ENCODE peak calls at places on chromosomes 13 and 19, in four cellular contexts. V is K562, I is HepG2, Y is GM12878. T is an unnamed sample.

GRCh38 chr13:80173224-80173623 is 167.7 kb downstream of the SPRY2 start:
- DNase-seq in V (no peak), I (no peak), Y (no peak), T (no peak)

GRCh38 chr13:111540486-111540885 is 220.0 kb downstream of the TEX29 start:
- DNase-seq in V (no peak), I (no peak), Y (no peak), T (no peak)

GRCh38 chr13:73754727-73755292 is 379.4 kb downstream of the KLF12 start:
- DNase-seq in V (peak), I (peak), Y (no peak), T (no peak)

GRCh38 chr13:112790735-112791641 is 101.2 kb downstream of the ATP11A start:
- DNase-seq in V (no peak), I (no peak), Y (no peak), T (peak)

GRCh38 chr13:49908637-49909036 is 27.5 kb downstream of the SPRYD7 start:
- DNase-seq in V (no peak), I (no peak), Y (no peak), T (peak)

GRCh38 chr19:48623556-48624066 is 4.3 kb downstream of the SPHK2 start:
- DNase-seq in V (no peak), I (no peak), Y (no peak), T (no peak)

GRCh38 chr19:7870571-7871279 is 3.5 kb downstream of the PRR36 start:
- DNase-seq in V (peak), I (peak), Y (no peak), T (peak)

GRCh38 chr19:1247747-1248453 is 483 bp upstream of the MIDN start:
- DNase-seq in V (no peak), I (peak), Y (no peak), T (peak)

GRCh38 chr19:5451494-5451893 is 3.7 kb upstream of the ZNRF4 start:
- DNase-seq in V (no peak), I (no peak), Y (no peak), T (no peak)

GRCh38 chr19:46009530-46010510 is 13.0 kb downstream of the PGLYRP1 start:
- DNase-seq in V (peak), I (peak), Y (no peak), T (peak)

GRCh38 chr13:47499358-47500150 is 501.5 kb downstream of the SUCLA2 start:
- DNase-seq in V (no peak), I (no peak), Y (no peak), T (no peak)

GRCh38 chr13:110635405-110636002 is 20.2 kb downstream of the NAXD start:
- DNase-seq in V (no peak), I (no peak), Y (no peak), T (no peak)

GRCh38 chr13:81224502-81224833 is 883.5 kb upstream of the SPRY2 start:
- DNase-seq in V (no peak), I (no peak), Y (no peak), T (no peak)

GRCh38 chr13:109271991-109272454 is 514.4 kb downstream of the IRS2 start:
- DNase-seq in V (no peak), I (no peak), Y (no peak), T (no peak)

GRCh38 chr13:110380359-110381028 is 73.4 kb downstream of the COL4A2 start:
- DNase-seq in V (no peak), I (no peak), Y (no peak), T (no peak)

GRCh38 chr13:45989607-45990006 is 62.9 kb downstream of the ZC3H13 start:
- DNase-seq in V (no peak), I (no peak), Y (no peak), T (no peak)

GRCh38 chr13:45167611-45168554 is 33.0 kb downstream of the KCTD4 start:
- DNase-seq in V (no peak), I (no peak), Y (no peak), T (no peak)

GRCh38 chr13:94065741-94066140 is 413.7 kb downstream of the DCT start:
- DNase-seq in V (no peak), I (no peak), Y (no peak), T (no peak)

GRCh38 chr19:2540646-2541454 is 64.9 kb downstream of the GADD45B start:
- DNase-seq in V (no peak), I (peak), Y (no peak), T (peak)

GRCh38 chr19:58476498-58477015 is 405 bp downstream of the ZNF446 start:
- DNase-seq in V (peak), I (peak), Y (no peak), T (no peak)

GRCh38 chr19:9431475-9431874 is 3.9 kb downstream of the ZNF266 start:
- DNase-seq in V (peak), I (no peak), Y (no peak), T (peak)
- TF ChIP-seq NR2C2 in V (no peak), I (no peak), Y (no peak), T (no peak)

DNA sequence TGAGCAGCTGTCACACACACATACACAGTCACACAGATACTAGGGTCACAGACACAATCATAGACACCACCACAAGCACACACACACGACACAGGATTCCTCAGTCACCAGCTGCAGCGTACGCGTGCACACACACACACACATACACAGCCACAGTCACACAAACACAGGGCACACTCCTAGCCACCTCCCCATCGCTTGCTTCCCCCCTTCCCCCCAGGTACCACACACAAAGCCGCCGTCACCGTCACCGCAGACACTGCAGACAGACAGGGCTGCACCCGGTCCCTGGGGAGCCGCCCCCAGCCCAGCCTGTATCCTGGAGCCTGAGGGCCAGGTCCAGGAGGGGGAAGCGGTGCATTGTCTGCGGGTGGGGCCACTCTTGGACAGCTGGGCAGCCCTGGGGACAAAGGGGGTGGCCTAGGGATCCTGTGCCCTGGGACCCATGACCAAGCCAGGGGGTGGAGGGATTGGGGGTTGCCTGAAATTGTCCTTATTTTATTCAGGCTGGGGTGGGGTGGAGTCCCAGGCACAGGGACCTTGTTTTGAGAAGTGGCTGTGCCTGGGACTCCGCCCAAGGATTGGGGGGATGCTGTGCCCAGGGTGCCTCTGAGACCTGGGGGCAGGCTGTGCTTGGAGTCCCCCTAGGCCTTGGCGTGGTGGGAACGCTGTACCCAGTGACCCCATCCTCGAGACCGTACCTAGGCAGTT is 957 bp downstream of the NUMBL start:
- DNase-seq in V (peak), I (no peak), Y (no peak), T (peak)
- TF ChIP-seq NR2C2 in V (no peak), I (no peak), Y (no peak), T (no peak)

DNA sequence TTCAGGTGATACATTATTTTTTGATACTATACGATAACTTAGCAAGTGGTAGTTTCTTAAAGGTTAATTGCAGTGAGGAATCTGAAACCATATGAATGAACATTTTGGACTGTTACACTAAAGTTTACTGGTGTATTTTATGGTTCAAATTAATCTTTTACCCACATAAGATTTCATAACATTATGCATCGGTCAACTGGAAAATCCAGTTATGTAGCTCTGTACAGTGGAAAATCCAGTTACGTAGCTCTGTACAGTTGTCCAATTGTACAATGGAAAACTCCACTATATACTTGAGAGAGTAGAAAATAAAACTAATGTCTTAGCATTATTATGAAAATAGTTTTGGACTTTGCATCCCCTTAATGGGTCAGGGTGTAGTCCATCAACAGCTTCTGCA is 2.0 kb upstream of the UBAC2 start:
- DNase-seq in V (no peak), I (no peak), Y (no peak), T (no peak)
- TF ChIP-seq NR2C2 in V (no peak), I (no peak), Y (no peak), T (no peak)

GRCh38 chr13:75489502-75490263 is 7.7 kb upstream of the TBC1D4 start:
- DNase-seq in V (no peak), I (peak), Y (peak), T (no peak)
- TF ChIP-seq NR2C2 in V (no peak), I (no peak), Y (no peak), T (no peak)

GRCh38 chr13:79085021-79085420 is 321.0 kb downstream of the RBM26 start:
- DNase-seq in V (no peak), I (no peak), Y (no peak), T (no peak)

GRCh38 chr13:79081942-79082341 is 324.1 kb downstream of the RBM26 start:
- DNase-seq in V (no peak), I (no peak), Y (no peak), T (no peak)

GRCh38 chr13:79075703-79076102 is 330.4 kb downstream of the RBM26 start:
- DNase-seq in V (no peak), I (no peak), Y (no peak), T (no peak)

DNA sequence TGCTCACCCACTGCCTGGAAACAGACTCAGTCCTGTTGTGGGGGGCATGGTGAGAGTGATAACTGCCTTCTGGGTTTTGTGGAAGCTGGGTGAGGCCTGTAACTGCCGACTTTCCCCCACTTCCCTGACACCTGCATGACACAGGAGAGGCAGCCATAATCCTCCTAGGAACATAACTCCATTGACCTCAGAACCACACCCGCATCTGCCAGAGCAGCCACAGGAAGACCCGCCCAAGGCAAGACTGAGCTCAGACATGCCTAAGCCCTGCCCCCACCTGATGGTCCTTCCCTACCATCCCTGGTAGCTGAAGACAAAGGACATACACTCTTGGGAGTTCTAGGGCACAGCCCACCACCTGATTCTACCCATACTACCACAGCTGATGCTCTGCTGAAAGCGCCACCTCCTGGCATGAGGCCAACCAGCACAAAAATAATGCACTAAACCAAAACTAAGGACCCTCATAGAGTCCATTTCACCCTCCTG is 326.7 kb downstream of the RBM26 start:
- DNase-seq in V (no peak), I (no peak), Y (no peak), T (no peak)
- TF ChIP-seq NR2C2 in V (no peak), I (no peak), Y (no peak), T (no peak)

GRCh38 chr19:55386515-55386947 is 799 bp downstream of the RPL28 start:
- DNase-seq in V (no peak), I (no peak), Y (no peak), T (no peak)

GRCh38 chr19:55384576-55385235 is 614 bp upstream of the TMEM238 start:
- DNase-seq in V (no peak), I (no peak), Y (no peak), T (no peak)

GRCh38 chr19:55383789-55384575 is at the start of gene TMEM238:
- DNase-seq in V (peak), I (no peak), Y (no peak), T (peak)

GRCh38 chr19:55385236-55385748 is 440 bp upstream of the RPL28 start:
- DNase-seq in V (peak), I (peak), Y (peak), T (peak)

DNA sequence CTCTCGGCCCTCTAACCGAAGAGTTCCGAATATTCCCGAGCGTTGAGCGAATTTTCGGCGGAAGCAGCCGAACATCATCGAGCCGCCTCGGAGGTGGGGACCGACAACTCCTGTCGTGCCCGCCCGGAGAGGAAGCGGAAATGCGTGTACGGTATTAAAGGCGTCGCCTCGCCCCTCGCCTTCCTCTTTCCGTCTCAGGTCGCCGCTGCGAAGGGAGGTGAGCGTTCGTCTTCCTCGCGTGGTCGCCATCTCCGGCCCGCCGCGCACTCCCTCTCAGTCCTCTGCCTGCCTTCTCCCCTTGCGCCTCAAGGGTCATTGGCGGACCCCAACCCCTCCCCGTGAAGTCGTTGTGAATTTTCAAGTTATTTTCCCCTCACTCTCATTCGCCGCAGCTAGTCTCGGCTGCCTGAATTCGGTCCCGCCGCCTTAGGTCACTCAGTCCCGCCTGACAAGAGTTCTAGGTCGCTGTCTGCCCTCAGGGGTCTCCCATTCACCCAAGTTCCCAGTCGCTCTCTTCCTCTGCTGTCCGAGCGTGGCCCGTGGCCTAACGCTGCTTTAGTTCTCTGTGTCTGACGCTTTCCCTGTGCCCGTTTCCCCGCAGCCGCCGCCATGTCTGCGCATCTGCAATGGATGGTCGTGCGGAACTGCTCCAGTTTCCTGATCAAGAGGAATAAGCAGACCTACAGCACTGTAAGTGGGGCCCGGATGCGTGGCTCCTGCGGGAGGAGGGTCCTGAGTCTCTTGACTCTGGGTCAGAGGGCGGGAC is at the start of gene RPL28:
- DNase-seq in V (peak), I (peak), Y (peak), T (peak)
- TF ChIP-seq NR2C2 in V (peak), I (peak), Y (no peak), T (no peak)

GRCh38 chr19:18464646-18465045 is 26.7 kb upstream of the ISYNA1 start:
- DNase-seq in V (no peak), I (peak), Y (no peak), T (no peak)
- TF ChIP-seq NR2C2 in V (no peak), I (no peak), Y (no peak), T (no peak)

GRCh38 chr13:43154083-43154739 is 130.8 kb downstream of the DNAJC15 start:
- DNase-seq in V (no peak), I (no peak), Y (no peak), T (no peak)

GRCh38 chr13:43156916-43157315 is 133.5 kb downstream of the DNAJC15 start:
- DNase-seq in V (no peak), I (no peak), Y (no peak), T (no peak)

GRCh38 chr13:43157796-43158195 is 134.4 kb downstream of the DNAJC15 start:
- DNase-seq in V (no peak), I (no peak), Y (no peak), T (no peak)

GRCh38 chr13:43154839-43155238 is 131.5 kb downstream of the DNAJC15 start:
- DNase-seq in V (no peak), I (no peak), Y (no peak), T (no peak)

DNA sequence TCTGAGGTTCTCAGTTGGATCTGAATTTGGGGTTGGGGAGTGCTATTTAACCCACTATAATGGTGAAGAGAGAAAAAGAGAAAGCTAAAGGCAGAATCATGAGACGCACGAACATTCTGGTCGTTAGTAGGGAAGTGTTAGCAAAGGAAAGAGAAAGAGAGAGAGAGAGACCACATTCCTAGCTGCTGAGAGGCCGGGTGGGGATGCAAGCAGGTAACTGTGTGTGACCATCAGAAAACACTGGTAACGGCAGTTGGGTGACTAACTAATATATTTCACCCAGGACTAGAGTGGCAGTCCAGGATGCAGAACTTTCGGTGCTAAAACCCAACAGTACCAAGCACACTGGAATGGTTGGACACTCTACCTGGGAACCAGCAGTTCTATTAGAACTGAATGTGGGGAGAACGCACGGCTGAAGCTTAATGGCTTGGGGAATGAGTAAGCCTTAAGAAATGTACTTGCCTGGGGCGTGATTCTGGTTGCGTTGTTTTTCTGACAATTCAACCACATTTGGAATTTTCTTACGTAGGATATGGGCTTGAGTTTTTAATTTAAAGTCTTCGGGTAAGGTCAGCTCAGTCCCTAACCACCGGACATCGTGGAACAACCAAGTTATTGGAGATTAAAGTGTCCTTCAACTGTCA is 130.2 kb downstream of the DNAJC15 start:
- DNase-seq in V (no peak), I (no peak), Y (no peak), T (no peak)
- TF ChIP-seq NR2C2 in V (no peak), I (no peak), Y (no peak), T (no peak)